ENCODE peak calls at places on chromosomes 11 and 22, in five cellular contexts. P, Q, H, G and I are unnamed samples.

GRCh38 chr22:30332551-30332950 is 5.8 kb upstream of the TBC1D10A start:
- DNase-seq in G (no peak), Q (no peak), P (no peak), H (no peak), I (no peak)

GRCh38 chr11:75816561-75817239 is 1.7 kb downstream of the UVRAG start:
- DNase-seq in G (no peak), H (no peak), P (no peak), Q (no peak), I (no peak)

GRCh38 chr22:48574776-48575566 is 1252.7 kb downstream of the BRD1 start:
- DNase-seq in P (no peak), Q (no peak), G (peak; percentile 62), H (peak; percentile 81), I (no peak)

GRCh38 chr11:2262301-2263011 is 7.9 kb downstream of the ASCL2 start:
- DNase-seq in P (no peak), G (no peak), H (no peak), Q (no peak), I (no peak)

GRCh38 chr11:10233581-10233980 is 60.4 kb downstream of the SBF2 start:
- DNase-seq in P (no peak), G (no peak), H (no peak), Q (peak; percentile 91), I (peak; percentile 87)

GRCh38 chr11:20353829-20354434 is 9.6 kb upstream of the HTATIP2 start:
- DNase-seq in G (peak; percentile 38), H (no peak), Q (peak; percentile 48), P (no peak), I (peak; percentile 65)

GRCh38 chr22:38781033-38781432 is 12.9 kb downstream of the DNAL4 start:
- DNase-seq in H (no peak), P (no peak), Q (no peak), G (no peak), I (no peak)

GRCh38 chr11:32829157-32829679 is 509 bp upstream of the PRRG4 start:
- DNase-seq in G (no peak), Q (no peak), H (no peak), P (no peak), I (peak; percentile 33)

GRCh38 chr22:44037519-44038370 is 13.6 kb downstream of the PARVB start:
- DNase-seq in H (no peak), G (no peak), Q (peak; percentile 97), P (no peak), I (peak; percentile 92)

GRCh38 chr11:61602775-61603569 is 22.1 kb upstream of the SYT7 start:
- DNase-seq in P (no peak), H (peak; percentile 71), G (peak; percentile 41), Q (peak; percentile 96), I (peak; percentile 98)

GRCh38 chr11:119093951-119094815 is 7.5 kb downstream of the DPAGT1 start:
- DNase-seq in P (no peak), Q (peak; percentile 38), H (peak; percentile 77), G (peak; percentile 34), I (peak; percentile 38)

GRCh38 chr11:119091966-119092879 is 7.5 kb downstream of the HMBS start:
- DNase-seq in P (no peak), G (no peak), H (no peak), Q (no peak), I (no peak)

GRCh38 chr11:119094816-119095065 is 6.9 kb downstream of the DPAGT1 start:
- DNase-seq in P (no peak), H (peak; percentile 94), G (peak; percentile 89), Q (peak; percentile 86), I (peak; percentile 80)

GRCh38 chr11:119093666-119093950 is 8.0 kb downstream of the DPAGT1 start:
- DNase-seq in Q (no peak), P (no peak), H (no peak), G (no peak), I (no peak)

GRCh38 chr11:119092880-119093665 is 8.4 kb downstream of the HMBS start:
- DNase-seq in Q (peak; percentile 42), H (no peak), G (no peak), P (no peak), I (peak; percentile 41)
- H3K4me3 ChIP-seq in Q (peak overlapping the region; percentile 57), H (peak overlapping the region; percentile 77), G (no peak overlapping the region), P (peak overlapping the region; percentile 92), I (peak overlapping the region; percentile 75)

GRCh38 chr11:89182773-89183172 is 5.1 kb downstream of the TYR start:
- DNase-seq in G (no peak), Q (peak; percentile 53), H (no peak), P (no peak), I (no peak)

GRCh38 chr11:89181111-89181510 is 3.4 kb downstream of the TYR start:
- DNase-seq in Q (no peak), H (no peak), G (no peak), P (no peak), I (no peak)

DNA sequence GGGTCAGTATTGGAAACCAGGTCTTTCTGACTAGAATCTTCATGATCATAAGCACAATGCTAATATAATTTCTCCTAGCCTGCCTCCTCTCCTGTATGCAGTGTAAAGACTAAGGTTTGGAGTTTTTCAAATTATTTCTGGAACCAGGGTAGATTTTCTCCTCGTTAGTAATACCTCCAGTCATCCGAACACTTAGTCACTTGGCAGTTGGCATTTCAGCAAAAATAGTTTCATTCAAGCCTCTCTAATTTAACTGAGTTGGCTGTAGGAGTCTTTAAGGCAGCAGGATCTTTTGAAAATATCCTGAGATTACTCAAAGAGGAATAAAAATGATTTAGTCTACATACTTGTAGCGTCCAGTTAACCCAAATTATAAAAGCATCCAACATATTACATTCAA is 6.3 kb downstream of the TYR start:
- DNase-seq in H (no peak), G (no peak), Q (peak; percentile 55), P (no peak), I (peak; percentile 15)
- TF ChIP-seq CTCF in H (no peak), G (no peak), Q (no peak), P (no peak), I (no peak)

GRCh38 chr11:12377106-12377823 is at the start of gene PARVA:
- DNase-seq in G (peak; percentile 74), Q (peak; percentile 81), P (no peak), H (peak; percentile 85), I (peak; percentile 82)
- H3K4me3 ChIP-seq in G (peak within 1 kb of the TSS; percentile 32), Q (peak within 1 kb of the TSS; percentile 96), P (peak within 1 kb of the TSS; percentile 75), H (peak within 1 kb of the TSS; percentile 61), I (peak within 1 kb of the TSS; percentile 83)

DNA sequence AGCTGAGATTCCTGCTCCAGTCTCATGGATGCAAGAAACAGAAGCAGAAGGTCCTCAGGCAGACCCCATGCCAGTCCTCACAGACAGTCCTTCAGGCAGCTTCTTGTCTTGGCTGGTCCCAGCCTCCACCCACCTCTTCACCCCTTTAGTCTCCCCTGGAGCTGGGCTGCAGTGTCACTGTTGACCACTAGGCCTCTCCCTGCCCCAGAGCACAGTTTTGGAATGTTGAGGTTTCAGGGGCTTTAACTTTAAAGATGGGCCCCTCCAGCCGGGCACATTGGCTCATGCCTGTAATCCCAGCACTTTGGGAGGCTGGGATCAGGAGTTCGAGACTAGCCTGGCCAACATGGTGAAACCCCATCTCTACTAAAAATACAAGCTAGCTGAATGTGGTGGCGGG is 39.5 kb upstream of the GCAT start:
- DNase-seq in Q (no peak), H (no peak), G (no peak), P (no peak), I (no peak)
- TF ChIP-seq CTCF in Q (peak; percentile 20), H (peak; percentile 10), G (no peak), P (peak; percentile 5), I (peak; percentile 38)

DNA sequence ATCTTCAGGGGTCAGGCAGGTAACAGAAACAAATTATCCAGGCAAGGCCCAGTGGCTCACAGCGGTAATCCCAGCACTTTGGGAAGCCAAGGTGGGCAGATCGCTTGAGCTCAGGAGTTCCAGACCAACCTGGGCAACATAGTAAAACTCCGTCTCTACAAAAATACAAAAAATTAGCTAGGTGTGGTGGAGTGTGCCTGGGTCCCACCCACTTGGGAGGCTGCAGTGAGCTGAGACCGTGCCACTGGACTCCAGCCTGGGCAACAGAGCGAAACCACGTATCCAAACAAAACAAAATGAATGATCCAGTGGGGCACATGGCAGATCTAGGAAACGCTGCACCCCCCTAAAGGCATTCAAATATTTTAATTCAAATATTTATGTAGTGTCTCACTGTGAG is 9.9 kb downstream of the NUMA1 start:
- DNase-seq in H (no peak), G (no peak), P (no peak), Q (no peak), I (no peak)
- H3K4me3 ChIP-seq in H (no peak overlapping the region), G (no peak overlapping the region), P (no peak overlapping the region), Q (no peak overlapping the region), I (no peak overlapping the region)

GRCh38 chr11:13140028-13140870 is 131.1 kb downstream of the RASSF10 start:
- DNase-seq in H (peak; percentile 84), G (peak; percentile 72), P (no peak), Q (peak; percentile 26), I (peak; percentile 39)

GRCh38 chr11:13137778-13138400 is 128.8 kb downstream of the RASSF10 start:
- DNase-seq in H (no peak), Q (peak; percentile 41), G (no peak), P (no peak), I (no peak)

GRCh38 chr11:13136272-13136596 is 127.1 kb downstream of the RASSF10 start:
- DNase-seq in H (no peak), G (no peak), P (no peak), Q (no peak), I (no peak)

GRCh38 chr11:13134886-13135285 is 125.8 kb downstream of the RASSF10 start:
- DNase-seq in Q (no peak), P (no peak), G (no peak), H (no peak), I (no peak)

GRCh38 chr11:13135385-13136271 is 126.5 kb downstream of the RASSF10 start:
- DNase-seq in H (no peak), G (no peak), P (no peak), Q (peak; percentile 90), I (peak; percentile 84)
- TF ChIP-seq CTCF in H (no peak), G (no peak), P (no peak), Q (no peak), I (no peak)